ENCODE peak calls at places on chromosomes 12 and 14, in ten cellular contexts. H is neural progenitor cell; A is colonic mucosa; I is kidney; N is ovary; B is pancreas; E is naive thymus-derived CD4-positive, alpha-beta T cell; G is effector memory CD4-positive, alpha-beta T cell; M is CD8-positive, alpha-beta memory T cell; Z is uterus. T is an unnamed sample.

GRCh38 chr14:101761881-101762529 is 496 bp downstream of the PPP2R5C start:
- DNase-seq in H (peak), A (peak), I (peak), N (peak), B (peak), E (peak), G (no peak), M (peak), Z (peak), T (peak)

GRCh38 chr12:17108877-17109520 is 503.0 kb upstream of the LMO3 start:
- DNase-seq in H (no peak), A (no peak), I (no peak), N (no peak), B (no peak), E (no peak), G (no peak), M (no peak), Z (no peak), T (no peak)

GRCh38 chr12:53048033-53048779 is 1.7 kb upstream of the TNS2 start:
- DNase-seq in H (peak), A (peak), I (peak), N (peak), B (peak), E (no peak), G (no peak), M (no peak), Z (peak), T (no peak)

GRCh38 chr12:102891756-102892155 is 25.3 kb downstream of the PAH start:
- DNase-seq in H (peak), A (no peak), I (no peak), N (no peak), B (no peak), E (no peak), G (no peak), M (no peak), Z (no peak), T (no peak)

GRCh38 chr12:123421314-123421713 is 15.2 kb downstream of the RILPL2 start:
- DNase-seq in H (no peak), A (no peak), I (no peak), N (no peak), B (no peak), E (no peak), G (no peak), M (no peak), Z (no peak), T (no peak)

GRCh38 chr14:99713972-99714371 is 29.9 kb downstream of the CYP46A1 start:
- DNase-seq in H (no peak), A (no peak), I (no peak), N (no peak), B (no peak), E (no peak), G (no peak), M (no peak), Z (no peak), T (no peak)

GRCh38 chr14:55938249-55938791 is 179.9 kb upstream of the PELI2 start:
- DNase-seq in H (no peak), A (no peak), I (peak), N (no peak), B (no peak), E (no peak), G (no peak), M (no peak), Z (no peak), T (peak)

GRCh38 chr14:32077081-32078029 is at the start of gene ARHGAP5:
- DNase-seq in H (peak), A (peak), I (no peak), N (peak), B (no peak), E (no peak), G (peak), M (peak), Z (peak), T (peak)

GRCh38 chr14:73261075-73261474 is 23.8 kb downstream of the PAPLN start:
- DNase-seq in H (no peak), A (no peak), I (peak), N (no peak), B (no peak), E (no peak), G (no peak), M (no peak), Z (no peak), T (no peak)

GRCh38 chr12:113725557-113725876 is 240.6 kb downstream of the RBM19 start:
- DNase-seq in H (no peak), A (no peak), I (no peak), N (no peak), B (no peak), E (no peak), G (no peak), M (no peak), Z (no peak), T (no peak)

GRCh38 chr14:28057286-28058011 is 709.1 kb upstream of the FOXG1 start:
- DNase-seq in H (no peak), A (no peak), I (no peak), N (no peak), B (no peak), E (no peak), G (no peak), M (no peak), Z (no peak), T (no peak)

GRCh38 chr14:46820291-46820690 is 168.7 kb upstream of the RPL10L start:
- DNase-seq in H (no peak), A (no peak), I (peak), N (no peak), B (peak), E (no peak), G (no peak), M (no peak), Z (no peak), T (no peak)

GRCh38 chr12:68579254-68579653 is 31.4 kb upstream of the RAP1B start:
- DNase-seq in H (no peak), A (no peak), I (no peak), N (no peak), B (no peak), E (no peak), G (no peak), M (no peak), Z (no peak), T (no peak)

GRCh38 chr12:58458093-58458492 is 462.2 kb downstream of the LRIG3 start:
- DNase-seq in H (no peak), A (no peak), I (no peak), N (no peak), B (no peak), E (no peak), G (no peak), M (no peak), Z (no peak), T (no peak)

GRCh38 chr12:122076743-122077495 is 1.6 kb upstream of the MLXIP start:
- DNase-seq in H (no peak), A (peak), I (no peak), N (no peak), B (no peak), E (no peak), G (no peak), M (no peak), Z (no peak), T (no peak)

GRCh38 chr12:106094304-106094703 is 44.5 kb downstream of the NUAK1 start:
- DNase-seq in H (no peak), A (no peak), I (no peak), N (no peak), B (no peak), E (no peak), G (no peak), M (no peak), Z (no peak), T (no peak)
- H3K27ac ChIP-seq in H (no peak), A (no peak), I (no peak), N (no peak), B (no peak), E (no peak), G (no peak), M (no peak), Z (peak), T (peak)

DNA sequence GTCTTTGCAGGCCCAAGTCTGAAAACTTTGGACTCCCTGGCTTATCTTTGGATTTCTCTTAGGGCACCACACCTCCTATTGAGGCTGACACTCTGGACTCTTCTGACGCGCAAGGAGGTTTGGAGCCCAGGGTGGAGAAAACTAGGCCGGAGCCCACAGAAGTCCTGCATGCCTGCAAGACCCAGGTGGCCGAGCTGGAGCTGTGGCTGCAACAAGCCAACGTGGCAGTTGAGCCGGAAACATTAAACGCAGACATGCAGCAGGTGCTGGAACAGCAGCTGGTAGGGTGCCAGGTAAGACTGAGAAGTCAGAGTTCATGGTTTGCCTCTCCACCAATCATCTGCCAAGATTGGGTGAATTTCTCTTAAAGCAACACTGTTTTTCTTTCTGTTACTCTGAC is 180.9 kb downstream of the ESR2 start:
- DNase-seq in H (no peak), A (peak), I (peak), N (no peak), B (peak), E (no peak), G (no peak), M (no peak), Z (no peak), T (no peak)
- H3K27ac ChIP-seq in H (no peak), A (peak), I (peak), N (no peak), B (peak), E (no peak), G (no peak), M (no peak), Z (no peak), T (no peak)

DNA sequence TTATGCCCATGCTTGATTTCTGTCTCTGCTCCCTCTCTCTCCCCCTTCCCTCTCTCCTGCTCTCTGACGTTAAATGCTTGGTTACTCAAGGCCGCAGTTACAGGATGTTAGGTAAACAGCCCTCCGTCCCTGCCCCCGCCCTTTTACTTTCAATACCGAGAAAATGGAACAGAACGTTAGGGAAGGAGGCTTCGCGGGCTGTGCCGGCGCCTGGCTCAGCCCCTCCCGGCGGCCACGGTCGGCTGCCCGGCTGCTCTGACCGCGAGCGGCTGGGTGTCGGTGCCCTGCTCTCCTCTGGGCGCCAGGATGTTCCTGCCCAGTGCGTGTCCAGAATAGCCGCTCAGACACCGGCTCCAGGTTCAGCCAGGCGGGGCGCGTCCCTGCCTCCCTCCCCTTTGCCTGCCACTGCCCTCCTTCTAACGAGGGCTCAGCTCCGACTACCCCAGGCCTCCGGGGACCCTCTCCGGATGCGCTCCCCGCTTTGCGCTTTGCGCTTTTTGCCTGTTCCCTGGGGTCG is 166.1 kb downstream of the ADCK1 start:
- DNase-seq in H (peak), A (no peak), I (peak), N (peak), B (peak), E (no peak), G (no peak), M (no peak), Z (no peak), T (no peak)
- H3K27ac ChIP-seq in H (no peak), A (no peak), I (no peak), N (no peak), B (no peak), E (no peak), G (no peak), M (no peak), Z (no peak), T (no peak)

GRCh38 chr14:34931206-34931605 is 51.6 kb upstream of the SRP54 start:
- DNase-seq in H (no peak), A (peak), I (no peak), N (no peak), B (no peak), E (no peak), G (peak), M (peak), Z (no peak), T (no peak)

GRCh38 chr14:34937442-34937841 is 45.4 kb upstream of the SRP54 start:
- DNase-seq in H (no peak), A (no peak), I (no peak), N (no peak), B (no peak), E (no peak), G (no peak), M (no peak), Z (no peak), T (no peak)

GRCh38 chr14:34930591-34931069 is 52.2 kb upstream of the SRP54 start:
- DNase-seq in H (no peak), A (no peak), I (no peak), N (no peak), B (no peak), E (no peak), G (no peak), M (peak), Z (no peak), T (no peak)

GRCh38 chr14:34933301-34933700 is 49.5 kb upstream of the SRP54 start:
- DNase-seq in H (no peak), A (no peak), I (no peak), N (no peak), B (no peak), E (no peak), G (no peak), M (no peak), Z (no peak), T (no peak)

DNA sequence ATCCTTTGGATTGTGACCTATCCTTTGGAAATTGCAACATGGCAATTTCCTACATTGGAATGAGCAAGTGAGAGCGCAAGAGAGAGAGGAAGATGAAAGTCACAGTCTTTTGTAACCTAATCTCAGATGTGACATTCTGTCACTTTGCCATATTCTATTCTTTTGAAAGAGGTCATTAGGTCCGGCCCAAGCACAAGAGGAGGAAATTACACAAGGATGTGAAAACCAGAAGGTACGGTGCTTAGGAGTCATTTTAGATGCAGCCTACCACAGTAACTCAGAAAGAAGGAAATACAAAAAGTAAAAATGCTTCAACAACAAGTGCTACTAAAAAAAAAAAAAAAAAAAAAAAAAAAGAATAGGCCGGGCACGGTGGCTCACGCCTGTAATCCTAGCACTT is 47.2 kb upstream of the SRP54 start:
- DNase-seq in H (no peak), A (no peak), I (no peak), N (no peak), B (no peak), E (no peak), G (no peak), M (no peak), Z (no peak), T (no peak)
- H3K27ac ChIP-seq in H (no peak), A (no peak), I (no peak), N (no peak), B (no peak), E (no peak), G (no peak), M (no peak), Z (no peak), T (no peak)

GRCh38 chr14:58731465-58732330 is 93.9 kb downstream of the DACT1 start:
- DNase-seq in H (no peak), A (no peak), I (no peak), N (no peak), B (no peak), E (no peak), G (no peak), M (no peak), Z (no peak), T (no peak)
- H3K27ac ChIP-seq in H (no peak), A (no peak), I (no peak), N (no peak), B (no peak), E (no peak), G (no peak), M (no peak), Z (no peak), T (no peak)

GRCh38 chr12:52035926-52036325 is 15.3 kb upstream of the NR4A1 start:
- DNase-seq in H (no peak), A (peak), I (no peak), N (peak), B (no peak), E (no peak), G (no peak), M (no peak), Z (no peak), T (no peak)

GRCh38 chr12:52037248-52037861 is 13.9 kb upstream of the NR4A1 start:
- DNase-seq in H (peak), A (no peak), I (peak), N (peak), B (peak), E (no peak), G (no peak), M (no peak), Z (peak), T (no peak)

GRCh38 chr12:52041032-52041431 is 10.2 kb upstream of the NR4A1 start:
- DNase-seq in H (no peak), A (no peak), I (no peak), N (no peak), B (no peak), E (no peak), G (no peak), M (no peak), Z (no peak), T (no peak)

GRCh38 chr12:52036587-52037171 is 14.6 kb upstream of the NR4A1 start:
- DNase-seq in H (peak), A (peak), I (peak), N (peak), B (peak), E (peak), G (peak), M (peak), Z (peak), T (peak)

GRCh38 chr12:52038447-52038846 is 12.8 kb upstream of the NR4A1 start:
- DNase-seq in H (no peak), A (no peak), I (no peak), N (peak), B (no peak), E (no peak), G (no peak), M (no peak), Z (peak), T (no peak)
- H3K27ac ChIP-seq in H (no peak), A (no peak), I (peak), N (peak), B (no peak), E (no peak), G (no peak), M (no peak), Z (peak), T (no peak)

DNA sequence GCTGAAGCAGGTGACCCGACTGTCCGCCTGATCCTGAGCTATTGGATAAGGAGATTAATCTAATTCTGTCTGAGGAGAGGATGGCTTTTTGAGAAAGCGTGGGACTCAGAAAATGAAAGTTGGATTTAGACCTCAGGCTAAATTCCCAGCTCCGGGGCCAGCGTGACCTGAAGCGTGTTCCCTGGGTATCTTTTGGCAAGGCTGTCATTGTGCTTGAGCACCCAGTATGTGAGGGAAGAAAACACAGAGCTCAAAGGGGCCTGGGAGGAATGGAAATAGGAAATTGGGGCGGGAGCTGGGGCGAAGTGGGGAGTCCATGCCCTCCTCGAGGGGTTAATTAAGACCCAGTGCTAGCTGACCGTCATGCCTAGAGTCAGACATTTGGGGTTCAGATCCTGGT is 17.5 kb upstream of the CCDC63 start:
- DNase-seq in H (no peak), A (no peak), I (no peak), N (no peak), B (no peak), E (no peak), G (no peak), M (no peak), Z (no peak), T (no peak)
- H3K27ac ChIP-seq in H (no peak), A (no peak), I (no peak), N (no peak), B (no peak), E (no peak), G (no peak), M (no peak), Z (no peak), T (no peak)

GRCh38 chr12:49748800-49749199 is 7.4 kb downstream of the TMBIM6 start:
- DNase-seq in H (no peak), A (no peak), I (no peak), N (no peak), B (no peak), E (no peak), G (no peak), M (no peak), Z (no peak), T (no peak)

GRCh38 chr12:49750994-49751393 is 9.6 kb downstream of the TMBIM6 start:
- DNase-seq in H (no peak), A (no peak), I (no peak), N (no peak), B (no peak), E (no peak), G (no peak), M (no peak), Z (no peak), T (no peak)

GRCh38 chr12:49744363-49744885 is 3.1 kb downstream of the TMBIM6 start:
- DNase-seq in H (no peak), A (no peak), I (no peak), N (no peak), B (no peak), E (no peak), G (no peak), M (no peak), Z (no peak), T (no peak)

GRCh38 chr12:49750027-49750977 is 8.9 kb downstream of the TMBIM6 start:
- DNase-seq in H (peak), A (no peak), I (no peak), N (no peak), B (no peak), E (no peak), G (peak), M (peak), Z (no peak), T (no peak)

DNA sequence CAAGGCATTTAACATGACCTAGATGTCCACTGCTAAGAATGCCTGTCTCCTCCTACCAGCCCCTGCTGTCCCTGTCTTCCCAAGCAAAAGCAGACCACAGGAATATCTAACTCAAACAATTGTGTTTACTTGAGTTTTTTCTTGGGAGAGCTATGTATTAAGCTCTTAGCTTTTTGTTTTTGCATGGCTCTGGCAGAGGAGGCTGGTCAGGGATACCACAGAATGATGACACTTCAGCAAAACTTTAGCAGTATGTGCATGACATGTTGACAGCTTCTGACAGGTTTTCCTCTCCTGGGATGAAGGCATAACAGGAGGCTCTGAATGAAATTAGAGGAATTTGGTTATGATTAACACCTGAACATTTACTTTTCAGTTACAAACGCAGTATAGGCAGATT is 6.9 kb downstream of the TMBIM6 start:
- DNase-seq in H (no peak), A (no peak), I (no peak), N (no peak), B (no peak), E (no peak), G (no peak), M (no peak), Z (no peak), T (no peak)
- H3K27ac ChIP-seq in H (no peak), A (no peak), I (no peak), N (no peak), B (no peak), E (peak), G (no peak), M (no peak), Z (no peak), T (no peak)